ENCODE peak calls at places on chromosomes 5 and 9, in five cellular contexts. J is brain microvascular endothelial cell, G is GM23338, F is body of pancreas, L is BJ. R is an unnamed sample.

GRCh38 chr9:89886281-89886700 is 281.5 kb downstream of the GADD45G start:
- DNase-seq in F (no peak), G (peak; percentile 24), J (no peak), L (peak; percentile 4), R (peak; percentile 14)

GRCh38 chr5:125326114-125326513 is 579.7 kb upstream of the ZNF608 start:
- DNase-seq in J (peak; percentile 91), L (no peak), G (no peak), F (peak; percentile 59), R (peak; percentile 23)

GRCh38 chr9:79570449-79571308 is 1.1 kb upstream of the TLE4 start:
- DNase-seq in F (no peak), G (peak; percentile 89), L (no peak), J (peak; percentile 38), R (no peak)

GRCh38 chr9:37417252-37417803 is 5.2 kb upstream of the GRHPR start:
- DNase-seq in F (no peak), L (no peak), G (no peak), J (no peak), R (no peak)

GRCh38 chr5:154477382-154478223 is 424 bp downstream of the HAND1 start:
- DNase-seq in G (peak; percentile 64), J (no peak), L (no peak), F (no peak), R (no peak)

GRCh38 chr9:86614871-86615849 is 260.9 kb upstream of the TUT7 start:
- DNase-seq in L (peak; percentile 85), F (peak; percentile 46), J (peak; percentile 31), G (peak; percentile 74), R (no peak)

GRCh38 chr9:74721696-74722660 is 165.7 kb downstream of the TRPM6 start:
- DNase-seq in L (no peak), J (no peak), F (no peak), G (no peak), R (no peak)

GRCh38 chr9:13444272-13444608 is 164.7 kb upstream of the MPDZ start:
- DNase-seq in L (no peak), F (no peak), J (no peak), G (no peak), R (no peak)

GRCh38 chr5:171419663-171420428 is 399 bp downstream of the FGF18 start:
- DNase-seq in F (peak; percentile 44), G (peak; percentile 61), L (no peak), J (no peak), R (no peak)

GRCh38 chr5:74272831-74273545 is 367.5 kb downstream of the ENC1 start:
- DNase-seq in L (no peak), J (no peak), F (no peak), G (no peak), R (no peak)

GRCh38 chr5:64497390-64497789 is 8.4 kb upstream of the RGS7BP start:
- DNase-seq in F (no peak), G (peak; percentile 41), J (peak; percentile 73), L (no peak), R (no peak)

GRCh38 chr9:16145196-16145950 is 592.5 kb downstream of the CCDC171 start:
- DNase-seq in F (no peak), J (no peak), L (no peak), G (no peak), R (no peak)

GRCh38 chr9:135588371-135588770 is 26.8 kb downstream of the PAEP start:
- DNase-seq in F (no peak), L (no peak), J (no peak), G (no peak), R (no peak)

GRCh38 chr5:73596705-73597328 is 29.2 kb upstream of the ARHGEF28 start:
- DNase-seq in F (peak; percentile 47), J (peak; percentile 49), L (no peak), G (peak; percentile 88), R (no peak)

GRCh38 chr5:54985301-54986268 is at the start of gene ESM1:
- DNase-seq in J (peak; percentile 48), G (peak; percentile 3), F (peak; percentile 13), L (peak; percentile 38), R (peak; percentile 25)

GRCh38 chr9:79896390-79896789 is 324.6 kb downstream of the TLE4 start:
- DNase-seq in J (no peak), L (peak; percentile 19), G (no peak), F (no peak), R (no peak)

GRCh38 chr9:81174023-81174422 is 515.3 kb downstream of the TLE1 start:
- DNase-seq in F (no peak), J (no peak), G (peak; percentile 28), L (no peak), R (no peak)

GRCh38 chr5:181236954-181237641 is 6.6 kb downstream of the RACK1 start:
- DNase-seq in J (no peak), L (no peak), F (no peak), G (no peak), R (no peak)

GRCh38 chr9:129608561-129609481 is 12.1 kb downstream of the C9orf50 start:
- DNase-seq in L (no peak), F (no peak), J (no peak), G (no peak), R (no peak)

GRCh38 chr9:78103971-78104433 is 72.4 kb upstream of the GNAQ start:
- DNase-seq in G (no peak), F (no peak), J (no peak), L (no peak), R (no peak)

DNA sequence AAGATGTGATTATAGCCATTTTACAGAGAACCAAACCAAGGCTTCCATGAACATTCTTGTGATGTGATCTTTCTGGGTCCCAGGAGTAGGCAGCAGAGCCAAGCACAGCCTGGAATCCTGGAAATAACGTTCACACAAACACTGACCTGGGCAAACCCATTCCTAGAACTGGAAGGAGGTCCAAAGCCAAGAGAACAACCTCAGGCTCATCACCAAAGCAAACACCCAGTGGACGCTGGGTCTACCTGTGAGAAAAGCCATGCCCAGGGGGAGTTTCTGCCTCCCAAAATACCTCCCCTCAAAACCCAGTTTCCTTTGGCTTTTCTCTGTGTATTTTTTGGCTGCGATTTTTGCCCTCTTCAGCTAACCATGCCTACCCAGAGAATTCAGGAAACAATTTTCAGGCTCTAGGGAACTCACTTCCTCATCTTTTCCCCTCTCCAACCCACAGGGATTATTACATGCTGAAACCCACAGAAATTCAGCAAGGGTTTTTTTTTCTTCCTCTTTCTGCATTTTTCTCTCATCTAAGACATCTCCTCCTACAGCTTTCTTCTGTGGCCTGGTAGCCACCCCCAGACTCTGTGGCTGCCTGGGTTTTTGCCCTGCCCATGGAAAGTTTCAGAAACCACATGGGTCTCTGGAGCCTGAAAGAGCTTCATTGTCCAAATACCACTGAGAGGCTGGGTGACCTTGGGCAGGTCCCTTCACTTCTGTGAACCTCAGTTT is 75.0 kb downstream of the TNC start:
- DNase-seq in G (no peak), J (no peak), L (no peak), F (no peak), R (no peak)
- H3K36me3 ChIP-seq in G (no peaks in the 10 kb centered on the region), J (no peaks in the 10 kb centered on the region), L (peaks cover 1% of the 10 kb centered on the region), F (no peaks in the 10 kb centered on the region), R (peaks cover 2% of the 10 kb centered on the region)

GRCh38 chr9:124768275-124768674 is 2.8 kb downstream of the NR6A1 start:
- DNase-seq in G (no peak), F (no peak), J (no peak), L (no peak), R (no peak)
- H3K4me3 ChIP-seq in G (peak overlapping the region; percentile 56), F (no peak overlapping the region), J (no peak overlapping the region), L (no peak overlapping the region), R (no peak overlapping the region)

GRCh38 chr9:109906766-109907382 is 126.9 kb downstream of the PALM2AKAP2 start:
- DNase-seq in G (no peak), F (no peak), L (no peak), J (peak; percentile 39), R (no peak)
- TF ChIP-seq CTCF in G (no peak), F (no peak), L (no peak), J (no peak), R (no peak)

GRCh38 chr5:2254880-2255750 is 372.4 kb upstream of the IRX4 start:
- DNase-seq in J (no peak), L (no peak), F (no peak), G (no peak), R (no peak)

GRCh38 chr5:2254404-2254803 is 371.7 kb upstream of the IRX4 start:
- DNase-seq in G (no peak), J (no peak), F (no peak), L (no peak), R (no peak)

GRCh38 chr5:2256646-2257288 is 374.0 kb upstream of the IRX4 start:
- DNase-seq in L (no peak), G (no peak), F (no peak), J (no peak), R (no peak)

GRCh38 chr5:2257326-2258244 is 374.9 kb upstream of the IRX4 start:
- DNase-seq in J (no peak), F (no peak), L (no peak), G (no peak), R (no peak)

DNA sequence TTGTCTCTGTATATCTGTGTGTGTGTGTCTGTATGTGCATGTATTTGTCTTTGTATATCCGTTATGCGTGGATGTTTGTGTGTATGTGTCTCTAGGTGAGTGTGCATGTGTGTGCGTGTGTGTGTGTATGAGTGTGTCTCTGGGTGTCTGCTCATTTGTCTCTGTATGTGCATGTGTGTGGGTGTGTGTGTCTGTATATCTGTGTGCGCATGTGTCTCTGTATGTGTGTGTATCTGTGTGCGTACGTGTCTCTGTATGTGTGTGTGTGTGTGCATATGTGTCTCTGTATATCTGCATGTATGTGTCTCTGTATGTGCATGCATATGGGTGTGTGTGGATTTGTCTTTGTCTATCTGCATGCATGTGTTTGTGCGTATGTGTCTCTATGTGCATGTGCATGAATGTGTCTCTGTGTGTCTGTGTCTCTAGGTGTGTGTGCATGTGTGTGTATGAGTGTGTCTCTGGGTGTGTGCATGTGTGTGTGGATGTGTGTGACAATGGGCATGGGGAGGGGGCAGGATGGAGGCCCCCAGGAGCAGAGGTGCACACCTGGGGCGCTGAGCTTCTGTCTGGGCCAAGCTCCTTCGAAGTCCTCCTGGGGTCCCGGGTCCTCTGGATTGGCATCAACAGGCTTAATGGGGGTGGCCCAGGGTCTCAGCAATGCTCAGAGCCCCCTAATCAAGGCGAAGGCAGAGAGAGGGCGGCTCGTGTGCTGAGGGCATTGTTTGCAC is 373.4 kb upstream of the IRX4 start:
- DNase-seq in J (no peak), L (no peak), F (no peak), G (no peak), R (no peak)
- H3K36me3 ChIP-seq in J (no peaks in the 10 kb centered on the region), L (no peaks in the 10 kb centered on the region), F (no peaks in the 10 kb centered on the region), G (no peaks in the 10 kb centered on the region), R (no peaks in the 10 kb centered on the region)

GRCh38 chr9:21549251-21549765 is 67.2 kb upstream of the IFNE start:
- DNase-seq in J (peak; percentile 95), L (peak; percentile 60), F (peak; percentile 22), G (no peak), R (peak; percentile 62)
- H3K4me3 ChIP-seq in J (peak overlapping the region; percentile 24), L (no peak overlapping the region), F (no peak overlapping the region), G (no peak overlapping the region), R (no peak overlapping the region)

DNA sequence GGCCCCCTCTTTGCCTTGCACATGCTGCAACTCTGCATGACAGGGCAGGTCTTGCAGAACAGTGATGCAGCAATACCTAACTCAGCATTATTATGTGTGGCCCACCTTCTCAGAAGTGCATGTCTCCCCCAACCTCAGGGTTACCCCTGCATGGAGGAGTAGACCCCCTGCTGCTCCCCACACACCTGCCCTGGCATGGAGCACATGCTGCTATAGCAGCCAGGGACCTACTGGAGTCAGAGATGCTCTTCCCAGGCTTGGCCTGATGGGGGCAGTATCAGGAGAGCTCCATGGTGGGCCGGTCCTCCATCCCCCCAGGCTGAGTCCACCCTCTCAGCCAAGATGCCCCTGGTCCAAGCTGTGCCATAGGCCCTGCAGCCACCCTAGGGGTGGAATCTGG is 13.2 kb upstream of the BOD1 start:
- DNase-seq in G (peak; percentile 79), L (no peak), F (no peak), J (no peak), R (no peak)
- TF ChIP-seq CTCF in G (peak; percentile 74), L (peak; percentile 38), F (no peak), J (peak; percentile 57), R (peak; percentile 29)